ENCODE peak calls at places on chromosomes 12 and 14, in eight cellular contexts. One of them, this sample, is unnamed.

GRCh38 chr12:115207216-115207915 is 523.4 kb upstream of the TBX3 start:
- DNase-seq in transverse colon: no peak
- DNase-seq in pancreas: no peak
- DNase-seq in H7: no peak
- DNase-seq in colonic mucosa: no peak
- DNase-seq in Panc1: no peak
- DNase-seq in heart left ventricle: no peak
- DNase-seq in fibroblast of lung: no peak
- DNase-seq in this sample: no peak

GRCh38 chr14:36981832-36982528 is 190.4 kb downstream of the SLC25A21 start:
- DNase-seq in transverse colon: no peak
- DNase-seq in pancreas: no peak
- DNase-seq in H7: no peak
- DNase-seq in colonic mucosa: no peak
- DNase-seq in Panc1: peak
- DNase-seq in heart left ventricle: no peak
- DNase-seq in fibroblast of lung: peak
- DNase-seq in this sample: no peak

GRCh38 chr14:73783107-73783727 is 68.4 kb upstream of the PTGR2 start:
- DNase-seq in transverse colon: no peak
- DNase-seq in pancreas: no peak
- DNase-seq in H7: no peak
- DNase-seq in colonic mucosa: no peak
- DNase-seq in Panc1: no peak
- DNase-seq in heart left ventricle: peak
- DNase-seq in fibroblast of lung: no peak
- DNase-seq in this sample: no peak

GRCh38 chr14:31572955-31573354 is 11.8 kb downstream of the NUBPL start:
- DNase-seq in transverse colon: no peak
- DNase-seq in pancreas: no peak
- DNase-seq in H7: no peak
- DNase-seq in colonic mucosa: no peak
- DNase-seq in Panc1: no peak
- DNase-seq in heart left ventricle: no peak
- DNase-seq in fibroblast of lung: no peak
- DNase-seq in this sample: no peak

GRCh38 chr12:121376754-121377697 is 22.9 kb upstream of the RNF34 start:
- DNase-seq in transverse colon: no peak
- DNase-seq in pancreas: no peak
- DNase-seq in H7: no peak
- DNase-seq in colonic mucosa: no peak
- DNase-seq in Panc1: no peak
- DNase-seq in heart left ventricle: no peak
- DNase-seq in fibroblast of lung: no peak
- DNase-seq in this sample: no peak

GRCh38 chr12:5478081-5478706 is 46.3 kb downstream of the NTF3 start:
- DNase-seq in transverse colon: no peak
- DNase-seq in pancreas: no peak
- DNase-seq in H7: no peak
- DNase-seq in colonic mucosa: no peak
- DNase-seq in Panc1: no peak
- DNase-seq in heart left ventricle: no peak
- DNase-seq in fibroblast of lung: no peak
- DNase-seq in this sample: no peak

GRCh38 chr12:20443792-20444191 is 75.5 kb downstream of the PDE3A start:
- DNase-seq in transverse colon: no peak
- DNase-seq in pancreas: no peak
- DNase-seq in H7: no peak
- DNase-seq in colonic mucosa: no peak
- DNase-seq in Panc1: no peak
- DNase-seq in heart left ventricle: no peak
- DNase-seq in fibroblast of lung: no peak
- DNase-seq in this sample: no peak

GRCh38 chr12:64836856-64837255 is 12.4 kb downstream of the TBC1D30 start:
- DNase-seq in transverse colon: no peak
- DNase-seq in pancreas: no peak
- DNase-seq in H7: no peak
- DNase-seq in colonic mucosa: no peak
- DNase-seq in Panc1: no peak
- DNase-seq in heart left ventricle: no peak
- DNase-seq in fibroblast of lung: no peak
- DNase-seq in this sample: no peak

GRCh38 chr12:111636209-111636928 is 37.3 kb upstream of the ATXN2 start:
- DNase-seq in transverse colon: peak
- DNase-seq in pancreas: peak
- DNase-seq in H7: peak
- DNase-seq in colonic mucosa: peak
- DNase-seq in Panc1: no peak
- DNase-seq in heart left ventricle: peak
- DNase-seq in fibroblast of lung: peak
- DNase-seq in this sample: peak

GRCh38 chr12:80752464-80752863 is 35.8 kb downstream of the MYF5 start:
- DNase-seq in transverse colon: no peak
- DNase-seq in pancreas: no peak
- DNase-seq in H7: no peak
- DNase-seq in colonic mucosa: no peak
- DNase-seq in Panc1: no peak
- DNase-seq in heart left ventricle: no peak
- DNase-seq in fibroblast of lung: no peak
- DNase-seq in this sample: no peak

GRCh38 chr12:81164827-81165226 is 86.9 kb downstream of the ACSS3 start:
- DNase-seq in transverse colon: no peak
- DNase-seq in pancreas: no peak
- DNase-seq in H7: no peak
- DNase-seq in colonic mucosa: no peak
- DNase-seq in Panc1: no peak
- DNase-seq in heart left ventricle: no peak
- DNase-seq in fibroblast of lung: no peak
- DNase-seq in this sample: no peak

GRCh38 chr12:127711108-127711507 is 555.9 kb upstream of the TMEM132C start:
- DNase-seq in transverse colon: no peak
- DNase-seq in pancreas: no peak
- DNase-seq in H7: peak
- DNase-seq in colonic mucosa: no peak
- DNase-seq in Panc1: no peak
- DNase-seq in heart left ventricle: no peak
- DNase-seq in fibroblast of lung: no peak
- DNase-seq in this sample: no peak

GRCh38 chr14:82251434-82251833 is 717.8 kb upstream of the SEL1L start:
- DNase-seq in transverse colon: no peak
- DNase-seq in pancreas: no peak
- DNase-seq in H7: peak
- DNase-seq in colonic mucosa: no peak
- DNase-seq in Panc1: no peak
- DNase-seq in heart left ventricle: no peak
- DNase-seq in fibroblast of lung: no peak
- DNase-seq in this sample: no peak

GRCh38 chr14:103136388-103137271 is 13.4 kb downstream of the TNFAIP2 start:
- DNase-seq in transverse colon: no peak
- DNase-seq in pancreas: no peak
- DNase-seq in H7: peak
- DNase-seq in colonic mucosa: no peak
- DNase-seq in Panc1: peak
- DNase-seq in heart left ventricle: no peak
- DNase-seq in fibroblast of lung: peak
- DNase-seq in this sample: peak

GRCh38 chr14:73526036-73526984 is 10.6 kb upstream of the ACOT1 start:
- DNase-seq in transverse colon: no peak
- DNase-seq in pancreas: peak
- DNase-seq in H7: no peak
- DNase-seq in colonic mucosa: no peak
- DNase-seq in Panc1: no peak
- DNase-seq in heart left ventricle: no peak
- DNase-seq in fibroblast of lung: no peak
- DNase-seq in this sample: no peak

GRCh38 chr14:68891851-68892660 is 87.0 kb downstream of the ACTN1 start:
- DNase-seq in transverse colon: no peak
- DNase-seq in pancreas: no peak
- DNase-seq in H7: no peak
- DNase-seq in colonic mucosa: no peak
- DNase-seq in Panc1: no peak
- DNase-seq in heart left ventricle: no peak
- DNase-seq in fibroblast of lung: peak
- DNase-seq in this sample: no peak

GRCh38 chr12:46384451-46385301 is 12.1 kb upstream of the SLC38A2 start:
- DNase-seq in transverse colon: no peak
- DNase-seq in pancreas: no peak
- DNase-seq in H7: no peak
- DNase-seq in colonic mucosa: no peak
- DNase-seq in Panc1: no peak
- DNase-seq in heart left ventricle: no peak
- DNase-seq in fibroblast of lung: peak
- DNase-seq in this sample: no peak

GRCh38 chr12:78085562-78086182 is 255.0 kb downstream of the NAV3 start:
- DNase-seq in transverse colon: no peak
- DNase-seq in pancreas: no peak
- DNase-seq in H7: no peak
- DNase-seq in colonic mucosa: no peak
- DNase-seq in Panc1: no peak
- DNase-seq in heart left ventricle: no peak
- DNase-seq in fibroblast of lung: peak
- DNase-seq in this sample: no peak

GRCh38 chr12:64665506-64665905 is 55.2 kb downstream of the RASSF3 start:
- DNase-seq in transverse colon: peak
- DNase-seq in pancreas: peak
- DNase-seq in H7: no peak
- DNase-seq in colonic mucosa: peak
- DNase-seq in Panc1: no peak
- DNase-seq in heart left ventricle: no peak
- DNase-seq in fibroblast of lung: no peak
- DNase-seq in this sample: no peak

GRCh38 chr14:31964979-31965734 is 111.9 kb upstream of the ARHGAP5 start:
- DNase-seq in transverse colon: no peak
- DNase-seq in pancreas: no peak
- DNase-seq in H7: no peak
- DNase-seq in colonic mucosa: no peak
- DNase-seq in Panc1: no peak
- DNase-seq in heart left ventricle: no peak
- DNase-seq in fibroblast of lung: peak
- DNase-seq in this sample: no peak

GRCh38 chr14:62691613-62692489 is 353.4 kb downstream of the KCNH5 start:
- DNase-seq in transverse colon: no peak
- DNase-seq in pancreas: peak
- DNase-seq in H7: no peak
- DNase-seq in colonic mucosa: no peak
- DNase-seq in Panc1: peak
- DNase-seq in heart left ventricle: no peak
- DNase-seq in fibroblast of lung: peak
- DNase-seq in this sample: peak

GRCh38 chr12:85835810-85836715 is at the start of gene RASSF9:
- DNase-seq in transverse colon: peak
- DNase-seq in pancreas: peak
- DNase-seq in H7: no peak
- DNase-seq in colonic mucosa: peak
- DNase-seq in Panc1: no peak
- DNase-seq in heart left ventricle: peak
- DNase-seq in fibroblast of lung: peak
- DNase-seq in this sample: peak

GRCh38 chr12:83793616-83794015 is 1106.9 kb downstream of the TMTC2 start:
- DNase-seq in transverse colon: no peak
- DNase-seq in pancreas: no peak
- DNase-seq in H7: no peak
- DNase-seq in colonic mucosa: no peak
- DNase-seq in Panc1: no peak
- DNase-seq in heart left ventricle: no peak
- DNase-seq in fibroblast of lung: peak
- DNase-seq in this sample: no peak

GRCh38 chr12:130775953-130776856 is 60.1 kb upstream of the RIMBP2 start:
- DNase-seq in transverse colon: peak
- DNase-seq in pancreas: peak
- DNase-seq in H7: peak
- DNase-seq in colonic mucosa: no peak
- DNase-seq in Panc1: no peak
- DNase-seq in heart left ventricle: peak
- DNase-seq in fibroblast of lung: peak
- DNase-seq in this sample: no peak

GRCh38 chr14:24172261-24172860 is 481 bp downstream of the REC8 start:
- DNase-seq in transverse colon: no peak
- DNase-seq in pancreas: no peak
- DNase-seq in H7: no peak
- DNase-seq in colonic mucosa: no peak
- DNase-seq in Panc1: no peak
- DNase-seq in heart left ventricle: peak
- DNase-seq in fibroblast of lung: no peak
- DNase-seq in this sample: no peak

GRCh38 chr12:124746649-124747425 is 116.8 kb downstream of the SCARB1 start:
- DNase-seq in transverse colon: no peak
- DNase-seq in pancreas: no peak
- DNase-seq in H7: no peak
- DNase-seq in colonic mucosa: peak
- DNase-seq in Panc1: no peak
- DNase-seq in heart left ventricle: no peak
- DNase-seq in fibroblast of lung: no peak
- DNase-seq in this sample: no peak
- H3K4me3 ChIP-seq in transverse colon: no peak
- H3K4me3 ChIP-seq in pancreas: no peak
- H3K4me3 ChIP-seq in H7: no peak
- H3K4me3 ChIP-seq in colonic mucosa: no peak
- H3K4me3 ChIP-seq in Panc1: no peak
- H3K4me3 ChIP-seq in heart left ventricle: no peak
- H3K4me3 ChIP-seq in fibroblast of lung: no peak
- H3K4me3 ChIP-seq in this sample: no peak

DNA sequence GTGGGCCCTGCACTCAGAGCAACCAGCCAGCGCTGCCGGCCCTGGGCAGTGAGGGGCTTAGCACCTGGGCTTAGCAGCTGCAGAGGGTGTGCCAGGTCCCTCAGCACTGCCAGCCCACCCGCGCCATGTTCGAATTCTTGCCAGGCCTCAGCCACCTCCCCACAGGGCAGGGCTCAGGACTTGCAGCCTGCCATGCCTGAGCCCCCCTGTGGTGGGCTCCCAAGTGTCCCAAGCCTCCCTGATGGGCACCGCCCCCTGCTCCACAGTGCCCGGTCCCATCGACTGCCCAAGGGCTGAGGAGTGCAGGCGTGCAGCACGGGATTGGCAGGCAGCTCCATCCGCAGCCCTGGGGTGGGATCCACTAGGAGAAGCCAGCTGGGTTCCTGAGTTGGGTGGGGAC is 98.0 kb upstream of the NID2 start:
- DNase-seq in transverse colon: no peak
- DNase-seq in pancreas: no peak
- DNase-seq in H7: no peak
- DNase-seq in colonic mucosa: no peak
- DNase-seq in Panc1: no peak
- DNase-seq in heart left ventricle: no peak
- DNase-seq in fibroblast of lung: no peak
- DNase-seq in this sample: no peak
- H3K4me3 ChIP-seq in transverse colon: no peak
- H3K4me3 ChIP-seq in pancreas: no peak
- H3K4me3 ChIP-seq in H7: no peak
- H3K4me3 ChIP-seq in colonic mucosa: no peak
- H3K4me3 ChIP-seq in Panc1: no peak
- H3K4me3 ChIP-seq in heart left ventricle: no peak
- H3K4me3 ChIP-seq in fibroblast of lung: no peak
- H3K4me3 ChIP-seq in this sample: no peak

GRCh38 chr12:53425515-53426150 is 2.0 kb downstream of the AMHR2 start:
- DNase-seq in transverse colon: no peak
- DNase-seq in pancreas: peak
- DNase-seq in H7: no peak
- DNase-seq in colonic mucosa: no peak
- DNase-seq in Panc1: no peak
- DNase-seq in heart left ventricle: no peak
- DNase-seq in fibroblast of lung: no peak
- DNase-seq in this sample: no peak
- H3K4me3 ChIP-seq in transverse colon: no peak
- H3K4me3 ChIP-seq in pancreas: no peak
- H3K4me3 ChIP-seq in H7: no peak
- H3K4me3 ChIP-seq in colonic mucosa: no peak
- H3K4me3 ChIP-seq in Panc1: no peak
- H3K4me3 ChIP-seq in heart left ventricle: no peak
- H3K4me3 ChIP-seq in fibroblast of lung: no peak
- H3K4me3 ChIP-seq in this sample: no peak

GRCh38 chr12:38648813-38649212 is 256.6 kb downstream of the CPNE8 start:
- DNase-seq in transverse colon: no peak
- DNase-seq in pancreas: no peak
- DNase-seq in H7: no peak
- DNase-seq in colonic mucosa: no peak
- DNase-seq in Panc1: no peak
- DNase-seq in heart left ventricle: no peak
- DNase-seq in fibroblast of lung: no peak
- DNase-seq in this sample: no peak
- H3K4me3 ChIP-seq in transverse colon: no peak
- H3K4me3 ChIP-seq in pancreas: no peak
- H3K4me3 ChIP-seq in H7: no peak
- H3K4me3 ChIP-seq in colonic mucosa: no peak
- H3K4me3 ChIP-seq in Panc1: no peak
- H3K4me3 ChIP-seq in heart left ventricle: no peak
- H3K4me3 ChIP-seq in fibroblast of lung: no peak
- H3K4me3 ChIP-seq in this sample: no peak